ENCODE peak calls at places on chromosome 15, in nine cellular contexts. Y is Right ventricle myocardium superior; J is activated naive CD8-positive, alpha-beta T cell treated with anti-CD3 and anti-CD28 coated beads, Interleukin-2, amount 50 U/mL, for 24 hours; F is RWPE2; I is activated T-helper 17 cell treated with anti-CD3 and anti-CD28 coated beads, Interleukin-2, amount 50 U/mL, for 72 hours; R is stimulated activated naive CD8-positive, alpha-beta T cell treated with anti-CD3 and anti-CD28 coated beads, Interleukin-15, Interleukin-2, amounts not matched to agents 100 U/mL and 50 U/mL, for 24 hours; G is PC-3; M is mucosa of descending colon; T is naive thymus-derived CD8-positive, alpha-beta T cell. S is an unnamed sample.

GRCh38 chr15:45138814-45139765 is 9.3 kb downstream of the DUOX1 start:
- ATAC-seq in Y (peak; percentile 34), J (no peak), F (no peak), I (no peak), R (no peak), G (no peak), M (no peak), T (no peak), S (no peak)

GRCh38 chr15:87817553-87817952 is 439.0 kb downstream of the NTRK3 start:
- ATAC-seq in Y (no peak), J (no peak), F (no peak), I (no peak), R (no peak), G (no peak), M (no peak), T (no peak), S (no peak)

GRCh38 chr15:80455051-80455648 is 51.0 kb downstream of the ARNT2 start:
- ATAC-seq in Y (no peak), J (no peak), F (peak; percentile 37), I (no peak), R (no peak), G (peak; percentile 51), M (no peak), T (no peak), S (no peak)

GRCh38 chr15:71414778-71415177 is 299.5 kb downstream of the THSD4 start:
- ATAC-seq in Y (peak; percentile 42), J (no peak), F (no peak), I (no peak), R (no peak), G (no peak), M (no peak), T (no peak), S (no peak)

GRCh38 chr15:69729167-69729748 is 276.6 kb downstream of the RPLP1 start:
- ATAC-seq in Y (no peak), J (no peak), F (no peak), I (no peak), R (no peak), G (no peak), M (peak; percentile 38), T (peak; percentile 66), S (no peak)

GRCh38 chr15:31598620-31599019 is 272.0 kb downstream of the KLF13 start:
- ATAC-seq in Y (no peak), J (no peak), F (peak; percentile 93), I (no peak), R (no peak), G (no peak), M (peak; percentile 58), T (no peak), S (no peak)

GRCh38 chr15:89333959-89334509 is 590 bp downstream of the POLG start:
- ATAC-seq in Y (no peak), J (peak; percentile 12), F (no peak), I (peak; percentile 7), R (no peak), G (no peak), M (peak; percentile 5), T (no peak), S (no peak)

GRCh38 chr15:78055923-78056713 is 21.4 kb downstream of the TBC1D2B start:
- ATAC-seq in Y (peak; percentile 65), J (peak; percentile 23), F (peak; percentile 79), I (peak; percentile 37), R (peak; percentile 58), G (peak; percentile 90), M (peak; percentile 75), T (peak; percentile 48), S (peak; percentile 63)

GRCh38 chr15:95162069-95162468 is 930.7 kb downstream of the MCTP2 start:
- ATAC-seq in Y (no peak), J (no peak), F (no peak), I (no peak), R (no peak), G (no peak), M (no peak), T (no peak), S (no peak)

GRCh38 chr15:58676766-58677165 is 72.7 kb downstream of the ADAM10 start:
- ATAC-seq in Y (no peak), J (no peak), F (no peak), I (no peak), R (no peak), G (no peak), M (no peak), T (no peak), S (no peak)

GRCh38 chr15:81016253-81017068 is 15.7 kb downstream of the TLNRD1 start:
- ATAC-seq in Y (peak; percentile 77), J (no peak), F (no peak), I (no peak), R (no peak), G (no peak), M (no peak), T (no peak), S (no peak)

GRCh38 chr15:73483053-73483452 is 40.1 kb downstream of the REC114 start:
- ATAC-seq in Y (no peak), J (no peak), F (no peak), I (no peak), R (no peak), G (no peak), M (no peak), T (no peak), S (no peak)

GRCh38 chr15:83305696-83306291 is 21.3 kb upstream of the BNC1 start:
- ATAC-seq in Y (no peak), J (no peak), F (peak; percentile 83), I (no peak), R (no peak), G (peak; percentile 62), M (no peak), T (no peak), S (peak; percentile 68)

GRCh38 chr15:70530503-70530902 is 232.9 kb downstream of the UACA start:
- ATAC-seq in Y (peak; percentile 63), J (no peak), F (no peak), I (no peak), R (no peak), G (no peak), M (no peak), T (no peak), S (no peak)

GRCh38 chr15:57312006-57312322 is 64.3 kb upstream of the CGNL1 start:
- ATAC-seq in Y (no peak), J (no peak), F (no peak), I (no peak), R (no peak), G (no peak), M (peak; percentile 46), T (no peak), S (no peak)

GRCh38 chr15:57237282-57237642 is 139.0 kb upstream of the CGNL1 start:
- ATAC-seq in Y (no peak), J (no peak), F (no peak), I (no peak), R (no peak), G (no peak), M (no peak), T (no peak), S (no peak)

GRCh38 chr15:100853676-100854440 is 25.8 kb upstream of the ALDH1A3 start:
- ATAC-seq in Y (no peak), J (no peak), F (no peak), I (no peak), R (no peak), G (no peak), M (no peak), T (no peak), S (no peak)

GRCh38 chr15:23687143-23687470 is at the start of gene NDN:
- ATAC-seq in Y (peak; percentile 87), J (peak; percentile 36), F (peak; percentile 73), I (no peak), R (no peak), G (no peak), M (peak; percentile 89), T (no peak), S (peak; percentile 65)

GRCh38 chr15:62287066-62287857 is 122.2 kb upstream of the C2CD4B start:
- ATAC-seq in Y (no peak), J (no peak), F (peak; percentile 38), I (no peak), R (no peak), G (no peak), M (peak; percentile 20), T (no peak), S (no peak)

GRCh38 chr15:49742381-49742780 is 121.5 kb downstream of the DTWD1 start:
- ATAC-seq in Y (peak; percentile 61), J (no peak), F (no peak), I (no peak), R (no peak), G (no peak), M (peak; percentile 91), T (no peak), S (no peak)